ENCODE peak calls at places on chromosomes 16 and 17, in eight cellular contexts. I is stimulated activated CD8-positive, alpha-beta memory T cell treated with anti-CD3 and anti-CD28 coated beads, Interleukin-15, amount 100 ng/mL, for 24 hours; E is A549; Y is DMS79; X is GM04504; V is NCI-H69; P is NCI-H1048; C is DMS 273 treated with DMSO at 0.1 percent for 48 hours. U is an unnamed sample.

GRCh38 chr16:57959804-57960203 is 11.1 kb downstream of the CNGB1 start:
- DNase-seq in I (no peak), E (no peak), Y (no peak), X (no peak), V (no peak), P (no peak), C (no peak), U (no peak)

GRCh38 chr16:67800252-67801046 is 5.9 kb downstream of the RANBP10 start:
- DNase-seq in I (no peak), E (no peak), Y (no peak), X (no peak), V (no peak), P (no peak), C (no peak), U (no peak)

GRCh38 chr16:89921699-89922476 is 1.3 kb upstream of the TUBB3 start:
- DNase-seq in I (no peak), E (peak), Y (peak), X (peak), V (peak), P (no peak), C (no peak), U (no peak)

GRCh38 chr16:73956592-73957495 is 339.8 kb upstream of the PSMD7 start:
- DNase-seq in I (no peak), E (peak), Y (no peak), X (peak), V (peak), P (no peak), C (peak), U (peak)

GRCh38 chr16:66548868-66549267 is 1.1 kb downstream of the TK2 start:
- DNase-seq in I (no peak), E (no peak), Y (no peak), X (no peak), V (no peak), P (no peak), C (no peak), U (no peak)

GRCh38 chr16:85363881-85364280 is 249.2 kb upstream of the GSE1 start:
- DNase-seq in I (no peak), E (no peak), Y (no peak), X (peak), V (no peak), P (no peak), C (no peak), U (no peak)

GRCh38 chr17:47978324-47978723 is 7.4 kb downstream of the CDK5RAP3 start:
- DNase-seq in I (peak), E (peak), Y (no peak), X (no peak), V (peak), P (no peak), C (peak), U (peak)

GRCh38 chr17:792277-792676 is 10.1 kb downstream of the MRM3 start:
- DNase-seq in I (no peak), E (peak), Y (no peak), X (no peak), V (peak), P (no peak), C (no peak), U (no peak)

GRCh38 chr17:45931677-45932076 is 37.3 kb downstream of the MAPT start:
- DNase-seq in I (no peak), E (no peak), Y (no peak), X (no peak), V (no peak), P (no peak), C (no peak), U (no peak)

GRCh38 chr17:47119746-47120520 is 69.2 kb downstream of the CDC27 start:
- DNase-seq in I (no peak), E (no peak), Y (no peak), X (no peak), V (no peak), P (no peak), C (no peak), U (no peak)

GRCh38 chr17:8080799-8081219 is 6.7 kb downstream of the ALOX12B start:
- DNase-seq in I (no peak), E (no peak), Y (no peak), X (no peak), V (no peak), P (no peak), C (no peak), U (no peak)

U was measured in NCI-H2171.